ENCODE peak calls at places on chromosomes 16 and 17, in seven cellular contexts. V, Z, O, L, X, A and R are unnamed samples.

GRCh38 chr16:83835972-83836566 is 28.3 kb downstream of the HSBP1 start:
- DNase-seq in V (no peak), Z (no peak), O (no peak), L (peak), X (no peak), A (no peak), R (no peak)

GRCh38 chr16:30777591-30778297 is 9.3 kb downstream of the ZNF629 start:
- DNase-seq in V (no peak), Z (no peak), O (no peak), L (no peak), X (no peak), A (no peak), R (peak)

GRCh38 chr17:6286239-6286638 is 148.7 kb downstream of the AIPL1 start:
- DNase-seq in V (no peak), Z (no peak), O (no peak), L (no peak), X (no peak), A (no peak), R (no peak)

GRCh38 chr17:62705781-62706597 is 78.5 kb downstream of the MRC2 start:
- DNase-seq in V (no peak), Z (peak), O (no peak), L (peak), X (no peak), A (no peak), R (no peak)

GRCh38 chr16:52805559-52806168 is 247.0 kb downstream of the CHD9NB start:
- DNase-seq in V (no peak), Z (no peak), O (no peak), L (no peak), X (no peak), A (no peak), R (no peak)

GRCh38 chr17:35345926-35346771 is 27.3 kb downstream of the SLFN11 start:
- DNase-seq in V (no peak), Z (peak), O (no peak), L (peak), X (no peak), A (peak), R (peak)

GRCh38 chr16:13923703-13924298 is 3.8 kb downstream of the ERCC4 start:
- DNase-seq in V (no peak), Z (peak), O (peak), L (peak), X (no peak), A (no peak), R (no peak)

GRCh38 chr17:2691069-2691871 is 20.3 kb downstream of the CLUH start:
- DNase-seq in V (no peak), Z (no peak), O (peak), L (no peak), X (no peak), A (no peak), R (no peak)

GRCh38 chr16:67707790-67708189 is 11.3 kb downstream of the GFOD2 start:
- DNase-seq in V (no peak), Z (no peak), O (no peak), L (no peak), X (no peak), A (no peak), R (no peak)

GRCh38 chr17:57871863-57872262 is 22.0 kb upstream of the MRPS23 start:
- DNase-seq in V (no peak), Z (no peak), O (no peak), L (no peak), X (no peak), A (no peak), R (no peak)

GRCh38 chr16:63461248-63461841 is 1425.1 kb upstream of the CDH8 start:
- DNase-seq in V (peak), Z (peak), O (no peak), L (peak), X (no peak), A (peak), R (peak)

GRCh38 chr17:7701681-7702080 is 3.3 kb upstream of the EFNB3 start:
- DNase-seq in V (no peak), Z (no peak), O (no peak), L (no peak), X (no peak), A (no peak), R (no peak)

GRCh38 chr16:65064131-65064530 is 57.7 kb downstream of the CDH11 start:
- DNase-seq in V (no peak), Z (no peak), O (no peak), L (no peak), X (no peak), A (no peak), R (no peak)

GRCh38 chr17:19753049-19753444 is 4.9 kb upstream of the ALDH3A1 start:
- DNase-seq in V (no peak), Z (no peak), O (no peak), L (peak), X (no peak), A (peak), R (no peak)

GRCh38 chr16:87706278-87707000 is 59.3 kb downstream of the KLHDC4 start:
- DNase-seq in V (no peak), Z (peak), O (no peak), L (no peak), X (no peak), A (peak), R (no peak)

GRCh38 chr16:75074920-75075687 is 41.5 kb downstream of the LDHD start:
- DNase-seq in V (no peak), Z (no peak), O (peak), L (no peak), X (no peak), A (peak), R (no peak)

GRCh38 chr16:8474576-8474975 is 115.7 kb downstream of the TMEM114 start:
- DNase-seq in V (no peak), Z (no peak), O (no peak), L (no peak), X (no peak), A (no peak), R (peak)

GRCh38 chr17:6498356-6498755 is 54.1 kb downstream of the PIMREG start:
- DNase-seq in V (no peak), Z (no peak), O (no peak), L (no peak), X (peak), A (no peak), R (no peak)

GRCh38 chr16:57032346-57032745 is 43.0 kb downstream of the NLRC5 start:
- DNase-seq in V (no peak), Z (no peak), O (no peak), L (no peak), X (no peak), A (no peak), R (no peak)

GRCh38 chr17:59287452-59287851 is 44.0 kb upstream of the YPEL2 start:
- DNase-seq in V (no peak), Z (no peak), O (no peak), L (no peak), X (no peak), A (peak), R (no peak)

GRCh38 chr17:66123163-66123562 is 68.8 kb downstream of the CEP112 start:
- DNase-seq in V (no peak), Z (peak), O (no peak), L (peak), X (no peak), A (no peak), R (no peak)

GRCh38 chr17:16398270-16399267 is 16.8 kb upstream of the TRPV2 start:
- DNase-seq in V (no peak), Z (no peak), O (no peak), L (no peak), X (no peak), A (no peak), R (no peak)

GRCh38 chr17:60231234-60231633 is 81.5 kb downstream of the CA4 start:
- DNase-seq in V (no peak), Z (peak), O (peak), L (peak), X (no peak), A (no peak), R (no peak)

GRCh38 chr17:2749784-2750181 is 331 bp upstream of the CCDC92B start:
- DNase-seq in V (peak), Z (peak), O (peak), L (peak), X (peak), A (peak), R (peak)

GRCh38 chr17:75628425-75628824 is 4.8 kb upstream of the SMIM5 start:
- DNase-seq in V (no peak), Z (no peak), O (no peak), L (no peak), X (no peak), A (no peak), R (no peak)

GRCh38 chr17:8922451-8922850 is 43.1 kb downstream of the PIK3R5 start:
- DNase-seq in V (no peak), Z (no peak), O (no peak), L (peak), X (no peak), A (peak), R (no peak)

GRCh38 chr17:44149750-44150329 is 8.1 kb downstream of the HROB start:
- DNase-seq in V (no peak), Z (no peak), O (no peak), L (no peak), X (no peak), A (no peak), R (no peak)
- TF ChIP-seq CTCF in V (no peak), Z (no peak), O (no peak), L (no peak), X (no peak), A (no peak), R (no peak)

DNA sequence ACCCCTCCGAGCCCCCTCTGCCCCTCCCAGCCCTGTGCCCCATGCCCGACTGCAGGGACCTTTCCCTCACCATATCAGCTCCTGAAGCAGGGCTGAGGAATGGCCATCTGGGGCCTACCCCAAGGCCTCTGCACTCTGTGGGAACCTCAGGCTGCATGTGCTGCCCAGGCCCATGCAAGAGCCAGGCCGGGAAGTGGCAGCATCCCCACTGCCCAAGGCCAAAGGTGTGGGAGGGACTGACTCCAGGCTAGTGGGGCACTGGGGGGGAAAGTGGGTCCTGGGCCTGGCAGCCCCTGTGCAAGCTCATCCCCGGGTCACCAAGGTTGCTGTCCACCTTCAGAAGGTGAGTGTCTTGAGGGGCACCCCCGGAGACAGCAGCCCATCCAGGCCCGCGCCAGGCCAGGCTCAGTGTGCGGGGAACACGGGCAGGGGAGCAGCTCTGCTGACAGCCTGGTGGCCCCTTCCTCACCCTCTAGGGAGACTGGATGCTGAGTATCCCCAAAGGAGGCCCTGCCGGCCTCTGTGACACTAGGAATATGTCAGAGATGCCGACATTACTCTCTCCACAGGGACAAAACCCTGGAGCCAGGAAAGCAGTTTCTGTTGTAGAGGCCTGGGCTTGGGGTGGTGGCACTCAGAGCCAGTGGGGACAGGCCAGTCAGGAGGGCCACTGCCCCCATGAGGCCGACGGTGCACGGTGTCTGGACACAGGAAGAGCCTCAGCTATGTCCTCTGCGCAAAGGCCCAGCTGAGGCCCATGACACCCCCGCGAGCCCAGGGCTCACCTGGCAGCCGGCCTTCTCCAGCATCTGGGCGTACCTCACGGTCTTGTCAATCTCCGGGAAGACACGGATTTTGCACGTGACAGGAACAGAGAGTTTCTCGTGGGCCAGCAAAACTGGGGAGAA is 3.3 kb downstream of the DUS1L start:
- DNase-seq in V (no peak), Z (no peak), O (no peak), L (no peak), X (no peak), A (no peak), R (no peak)
- TF ChIP-seq CTCF in V (no peak), Z (no peak), O (no peak), L (no peak), X (no peak), A (no peak), R (no peak)

GRCh38 chr16:89308391-89309333 is 91.2 kb downstream of the ZNF778 start:
- DNase-seq in V (no peak), Z (peak), O (no peak), L (no peak), X (no peak), A (no peak), R (no peak)
- TF ChIP-seq CTCF in V (peak), Z (peak), O (peak), L (peak), X (peak), A (no peak), R (peak)

DNA sequence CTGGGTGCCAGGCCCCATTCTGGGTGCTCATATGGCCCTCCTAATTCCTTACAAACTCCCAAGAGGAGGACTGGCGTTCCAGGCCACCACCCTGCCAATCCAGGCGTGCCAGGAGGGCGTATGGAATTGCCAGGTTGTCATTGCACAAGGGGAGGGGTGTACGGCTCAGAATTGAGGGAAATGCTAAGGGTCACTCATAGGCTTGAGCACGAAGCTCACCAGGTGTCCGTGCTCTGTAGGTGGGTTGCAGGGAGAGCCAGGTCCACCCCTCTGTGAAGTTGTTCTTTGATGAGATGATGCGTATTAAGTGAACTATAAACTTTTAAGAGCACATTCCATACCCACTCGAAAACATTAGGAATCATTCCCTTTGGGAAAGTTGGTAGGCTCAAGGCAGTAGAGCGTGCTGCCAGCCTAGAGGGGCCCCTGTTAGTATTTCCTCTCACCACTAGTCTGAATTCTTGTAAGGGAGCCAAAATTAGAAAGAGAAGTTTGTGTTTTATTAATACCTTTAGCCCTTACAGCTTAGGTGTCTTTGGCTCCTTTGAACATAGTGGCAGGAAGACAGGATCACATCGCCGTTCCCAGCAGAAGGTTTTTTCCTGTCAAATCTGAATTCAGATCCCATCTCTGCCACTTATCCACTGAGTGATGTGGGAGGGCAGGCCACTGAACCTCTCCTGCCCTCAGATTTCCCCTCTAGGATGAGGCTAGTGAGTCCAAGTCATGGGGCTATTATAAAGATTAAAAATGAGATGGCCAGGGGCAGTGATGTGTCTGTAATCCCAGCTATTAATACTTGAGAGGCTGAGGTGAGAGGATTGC is 38.7 kb upstream of the NFAT5 start:
- DNase-seq in V (no peak), Z (no peak), O (no peak), L (no peak), X (no peak), A (no peak), R (no peak)
- TF ChIP-seq CTCF in V (no peak), Z (no peak), O (no peak), L (no peak), X (no peak), A (no peak), R (no peak)

DNA sequence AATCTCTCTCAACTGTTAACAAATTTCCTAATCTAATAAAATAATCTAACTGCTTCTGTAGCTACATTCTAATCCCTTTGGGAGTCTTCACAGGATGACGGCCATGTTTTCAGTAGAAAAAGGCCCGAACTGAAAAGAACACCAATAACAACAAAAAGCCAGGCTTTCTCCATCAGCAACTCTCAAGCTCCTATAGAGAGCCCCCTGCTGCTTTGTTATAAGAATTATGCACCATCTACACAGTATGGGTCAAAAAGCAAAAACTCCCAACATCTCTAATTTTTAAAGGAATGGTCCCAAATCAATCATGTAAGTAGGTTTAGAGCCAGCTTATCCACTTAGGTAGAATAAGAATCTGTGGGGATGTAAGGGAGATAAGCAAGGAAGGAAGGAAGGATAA is 163.6 kb upstream of the C17orf78 start:
- DNase-seq in V (no peak), Z (peak), O (no peak), L (no peak), X (no peak), A (no peak), R (no peak)
- TF ChIP-seq CTCF in V (no peak), Z (no peak), O (no peak), L (peak), X (peak), A (no peak), R (no peak)

GRCh38 chr16:5633845-5634440 is 536.3 kb upstream of the EEF2KMT start:
- DNase-seq in V (no peak), Z (peak), O (peak), L (no peak), X (no peak), A (no peak), R (no peak)
- TF ChIP-seq CTCF in V (peak), Z (peak), O (peak), L (no peak), X (peak), A (no peak), R (peak)